ENCODE peak calls at places on chromosomes 1 and 21, in ten cellular contexts. One of them, this sample, is unnamed.

GRCh38 chr21:35303085-35303484 is 254.0 kb upstream of the RUNX1 start:
- DNase-seq in pancreas: no peak
- DNase-seq in stomach: no peak
- DNase-seq in cardiac muscle cell: no peak
- DNase-seq in H9: no peak
- DNase-seq in CD8-positive, alpha-beta memory T cell: no peak
- DNase-seq in BE2C: no peak
- DNase-seq in heart right ventricle: no peak
- DNase-seq in esophagus squamous epithelium: no peak
- DNase-seq in neuronal stem cell: no peak
- DNase-seq in this sample: peak; percentile 76

GRCh38 chr1:17527036-17527914 is 12.2 kb upstream of the ARHGEF10L start:
- DNase-seq in pancreas: no peak
- DNase-seq in stomach: no peak
- DNase-seq in cardiac muscle cell: no peak
- DNase-seq in H9: no peak
- DNase-seq in CD8-positive, alpha-beta memory T cell: no peak
- DNase-seq in BE2C: no peak
- DNase-seq in heart right ventricle: no peak
- DNase-seq in esophagus squamous epithelium: no peak
- DNase-seq in neuronal stem cell: no peak
- DNase-seq in this sample: no peak

GRCh38 chr1:33256701-33257387 is 552 bp downstream of the ZNF362 start:
- DNase-seq in pancreas: peak; percentile 84
- DNase-seq in stomach: peak; percentile 78
- DNase-seq in cardiac muscle cell: peak; percentile 59
- DNase-seq in H9: no peak
- DNase-seq in CD8-positive, alpha-beta memory T cell: peak; percentile 38
- DNase-seq in BE2C: peak; percentile 21
- DNase-seq in heart right ventricle: peak; percentile 53
- DNase-seq in esophagus squamous epithelium: peak; percentile 11
- DNase-seq in neuronal stem cell: no peak
- DNase-seq in this sample: no peak

GRCh38 chr1:196677781-196678509 is 26.1 kb downstream of the CFH start:
- DNase-seq in pancreas: no peak
- DNase-seq in stomach: no peak
- DNase-seq in cardiac muscle cell: no peak
- DNase-seq in H9: no peak
- DNase-seq in CD8-positive, alpha-beta memory T cell: no peak
- DNase-seq in BE2C: no peak
- DNase-seq in heart right ventricle: no peak
- DNase-seq in esophagus squamous epithelium: no peak
- DNase-seq in neuronal stem cell: no peak
- DNase-seq in this sample: no peak

GRCh38 chr1:40687059-40687458 is 4.4 kb upstream of the NFYC start:
- DNase-seq in pancreas: no peak
- DNase-seq in stomach: no peak
- DNase-seq in cardiac muscle cell: no peak
- DNase-seq in H9: no peak
- DNase-seq in CD8-positive, alpha-beta memory T cell: no peak
- DNase-seq in BE2C: no peak
- DNase-seq in heart right ventricle: no peak
- DNase-seq in esophagus squamous epithelium: no peak
- DNase-seq in neuronal stem cell: no peak
- DNase-seq in this sample: no peak

GRCh38 chr1:38006008-38006828 is 904 bp upstream of the FHL3 start:
- DNase-seq in pancreas: no peak
- DNase-seq in stomach: no peak
- DNase-seq in cardiac muscle cell: peak; percentile 78
- DNase-seq in H9: no peak
- DNase-seq in CD8-positive, alpha-beta memory T cell: no peak
- DNase-seq in BE2C: no peak
- DNase-seq in heart right ventricle: peak; percentile 75
- DNase-seq in esophagus squamous epithelium: no peak
- DNase-seq in neuronal stem cell: no peak
- DNase-seq in this sample: no peak

GRCh38 chr21:25871566-25871965 is 136.8 kb downstream of the GABPA start:
- DNase-seq in pancreas: no peak
- DNase-seq in stomach: no peak
- DNase-seq in cardiac muscle cell: no peak
- DNase-seq in H9: peak; percentile 45
- DNase-seq in CD8-positive, alpha-beta memory T cell: no peak
- DNase-seq in BE2C: peak; percentile 23
- DNase-seq in heart right ventricle: no peak
- DNase-seq in esophagus squamous epithelium: no peak
- DNase-seq in neuronal stem cell: no peak
- DNase-seq in this sample: no peak

GRCh38 chr21:14223365-14223764 is 7.4 kb downstream of the RBM11 start:
- DNase-seq in pancreas: no peak
- DNase-seq in stomach: no peak
- DNase-seq in cardiac muscle cell: no peak
- DNase-seq in H9: no peak
- DNase-seq in CD8-positive, alpha-beta memory T cell: no peak
- DNase-seq in BE2C: no peak
- DNase-seq in heart right ventricle: no peak
- DNase-seq in esophagus squamous epithelium: no peak
- DNase-seq in neuronal stem cell: no peak
- DNase-seq in this sample: no peak

GRCh38 chr1:47104816-47105215 is 32.4 kb upstream of the CYP4A22 start:
- DNase-seq in pancreas: no peak
- DNase-seq in stomach: no peak
- DNase-seq in cardiac muscle cell: no peak
- DNase-seq in H9: peak; percentile 29
- DNase-seq in CD8-positive, alpha-beta memory T cell: no peak
- DNase-seq in BE2C: no peak
- DNase-seq in heart right ventricle: no peak
- DNase-seq in esophagus squamous epithelium: no peak
- DNase-seq in neuronal stem cell: no peak
- DNase-seq in this sample: peak; percentile 56

GRCh38 chr1:111516008-111516535 is 12.6 kb upstream of the ADORA3 start:
- DNase-seq in pancreas: no peak
- DNase-seq in stomach: peak; percentile 29
- DNase-seq in cardiac muscle cell: no peak
- DNase-seq in H9: peak; percentile 75
- DNase-seq in CD8-positive, alpha-beta memory T cell: peak; percentile 39
- DNase-seq in BE2C: no peak
- DNase-seq in heart right ventricle: peak; percentile 86
- DNase-seq in esophagus squamous epithelium: no peak
- DNase-seq in neuronal stem cell: no peak
- DNase-seq in this sample: no peak

GRCh38 chr1:218476385-218476784 is 131.2 kb downstream of the TGFB2 start:
- DNase-seq in pancreas: no peak
- DNase-seq in stomach: no peak
- DNase-seq in cardiac muscle cell: no peak
- DNase-seq in H9: no peak
- DNase-seq in CD8-positive, alpha-beta memory T cell: no peak
- DNase-seq in BE2C: no peak
- DNase-seq in heart right ventricle: no peak
- DNase-seq in esophagus squamous epithelium: no peak
- DNase-seq in neuronal stem cell: no peak
- DNase-seq in this sample: no peak

GRCh38 chr1:217311766-217312165 is 319.1 kb downstream of the GPATCH2 start:
- DNase-seq in pancreas: no peak
- DNase-seq in stomach: no peak
- DNase-seq in cardiac muscle cell: peak; percentile 49
- DNase-seq in H9: peak; percentile 38
- DNase-seq in CD8-positive, alpha-beta memory T cell: no peak
- DNase-seq in BE2C: peak; percentile 15
- DNase-seq in heart right ventricle: no peak
- DNase-seq in esophagus squamous epithelium: no peak
- DNase-seq in neuronal stem cell: no peak
- DNase-seq in this sample: no peak

GRCh38 chr1:223886516-223886921 is 40.8 kb upstream of the TP53BP2 start:
- DNase-seq in pancreas: no peak
- DNase-seq in stomach: no peak
- DNase-seq in cardiac muscle cell: no peak
- DNase-seq in H9: no peak
- DNase-seq in CD8-positive, alpha-beta memory T cell: no peak
- DNase-seq in BE2C: no peak
- DNase-seq in heart right ventricle: no peak
- DNase-seq in esophagus squamous epithelium: no peak
- DNase-seq in neuronal stem cell: no peak
- DNase-seq in this sample: no peak

GRCh38 chr1:56382890-56383289 is 196.5 kb downstream of the PLPP3 start:
- DNase-seq in pancreas: no peak
- DNase-seq in stomach: no peak
- DNase-seq in cardiac muscle cell: no peak
- DNase-seq in H9: no peak
- DNase-seq in CD8-positive, alpha-beta memory T cell: no peak
- DNase-seq in BE2C: no peak
- DNase-seq in heart right ventricle: no peak
- DNase-seq in esophagus squamous epithelium: no peak
- DNase-seq in neuronal stem cell: no peak
- DNase-seq in this sample: no peak

GRCh38 chr1:248824701-248825100 is 1.0 kb downstream of the SH3BP5L start:
- DNase-seq in pancreas: peak; percentile 11
- DNase-seq in stomach: no peak
- DNase-seq in cardiac muscle cell: no peak
- DNase-seq in H9: no peak
- DNase-seq in CD8-positive, alpha-beta memory T cell: no peak
- DNase-seq in BE2C: no peak
- DNase-seq in heart right ventricle: no peak
- DNase-seq in esophagus squamous epithelium: no peak
- DNase-seq in neuronal stem cell: no peak
- DNase-seq in this sample: no peak

GRCh38 chr1:248824301-248824700 is 1.4 kb downstream of the SH3BP5L start:
- DNase-seq in pancreas: no peak
- DNase-seq in stomach: no peak
- DNase-seq in cardiac muscle cell: no peak
- DNase-seq in H9: no peak
- DNase-seq in CD8-positive, alpha-beta memory T cell: no peak
- DNase-seq in BE2C: no peak
- DNase-seq in heart right ventricle: no peak
- DNase-seq in esophagus squamous epithelium: no peak
- DNase-seq in neuronal stem cell: no peak
- DNase-seq in this sample: no peak

GRCh38 chr1:248825136-248825535 is 579 bp downstream of the SH3BP5L start:
- DNase-seq in pancreas: no peak
- DNase-seq in stomach: no peak
- DNase-seq in cardiac muscle cell: no peak
- DNase-seq in H9: no peak
- DNase-seq in CD8-positive, alpha-beta memory T cell: no peak
- DNase-seq in BE2C: no peak
- DNase-seq in heart right ventricle: no peak
- DNase-seq in esophagus squamous epithelium: no peak
- DNase-seq in neuronal stem cell: no peak
- DNase-seq in this sample: no peak

GRCh38 chr1:248825909-248826760 is at the start of gene SH3BP5L:
- DNase-seq in pancreas: peak; percentile 88
- DNase-seq in stomach: peak; percentile 90
- DNase-seq in cardiac muscle cell: peak; percentile 94
- DNase-seq in H9: peak; percentile 92
- DNase-seq in CD8-positive, alpha-beta memory T cell: peak; percentile 92
- DNase-seq in BE2C: peak; percentile 91
- DNase-seq in heart right ventricle: peak; percentile 96
- DNase-seq in esophagus squamous epithelium: peak; percentile 82
- DNase-seq in neuronal stem cell: peak; percentile 85
- DNase-seq in this sample: peak; percentile 45

DNA sequence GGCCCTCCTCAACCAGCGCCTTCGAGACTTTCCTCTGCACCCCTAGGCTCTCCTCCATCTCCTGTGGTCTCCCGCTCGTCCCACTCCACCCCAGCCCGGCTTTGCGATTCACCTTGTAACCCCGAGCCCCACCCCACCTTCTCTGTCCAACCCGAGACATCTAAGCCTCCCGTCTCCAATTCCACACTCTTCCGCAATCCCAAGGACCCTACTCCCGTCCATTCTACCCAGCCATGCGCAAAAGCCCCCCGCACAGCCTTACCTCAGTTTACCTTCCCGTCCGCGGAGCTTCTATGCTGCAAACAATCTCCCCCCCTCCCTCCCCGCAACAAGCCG is 174 bp downstream of the SH3BP5L start:
- DNase-seq in pancreas: no peak
- DNase-seq in stomach: no peak
- DNase-seq in cardiac muscle cell: no peak
- DNase-seq in H9: no peak
- DNase-seq in CD8-positive, alpha-beta memory T cell: no peak
- DNase-seq in BE2C: no peak
- DNase-seq in heart right ventricle: no peak
- DNase-seq in esophagus squamous epithelium: no peak
- DNase-seq in neuronal stem cell: no peak
- DNase-seq in this sample: no peak
- H3K4me1 ChIP-seq in pancreas: peaks cover 24% of the 10 kb centered on the region
- H3K4me1 ChIP-seq in stomach: peaks cover 49% of the 10 kb centered on the region
- H3K4me1 ChIP-seq in cardiac muscle cell: peaks cover 8% of the 10 kb centered on the region
- H3K4me1 ChIP-seq in H9: no peaks in the 10 kb centered on the region
- H3K4me1 ChIP-seq in CD8-positive, alpha-beta memory T cell: peaks cover 56% of the 10 kb centered on the region
- H3K4me1 ChIP-seq in BE2C: no peaks in the 10 kb centered on the region
- H3K4me1 ChIP-seq in heart right ventricle: peaks cover 55% of the 10 kb centered on the region
- H3K4me1 ChIP-seq in esophagus squamous epithelium: peaks cover 46% of the 10 kb centered on the region
- H3K4me1 ChIP-seq in neuronal stem cell: peaks cover 13% of the 10 kb centered on the region
- H3K4me1 ChIP-seq in this sample: peaks cover 24% of the 10 kb centered on the region

GRCh38 chr1:31878018-31878417 is 60.1 kb downstream of the PTP4A2 start:
- DNase-seq in pancreas: no peak
- DNase-seq in stomach: no peak
- DNase-seq in cardiac muscle cell: no peak
- DNase-seq in H9: no peak
- DNase-seq in CD8-positive, alpha-beta memory T cell: no peak
- DNase-seq in BE2C: no peak
- DNase-seq in heart right ventricle: no peak
- DNase-seq in esophagus squamous epithelium: no peak
- DNase-seq in neuronal stem cell: no peak
- DNase-seq in this sample: no peak
- H3K4me1 ChIP-seq in pancreas: peaks cover 8% of the 10 kb centered on the region
- H3K4me1 ChIP-seq in stomach: peaks cover 17% of the 10 kb centered on the region
- H3K4me1 ChIP-seq in cardiac muscle cell: peaks cover 20% of the 10 kb centered on the region
- H3K4me1 ChIP-seq in H9: no peaks in the 10 kb centered on the region
- H3K4me1 ChIP-seq in CD8-positive, alpha-beta memory T cell: peaks cover 14% of the 10 kb centered on the region
- H3K4me1 ChIP-seq in BE2C: no peaks in the 10 kb centered on the region
- H3K4me1 ChIP-seq in heart right ventricle: peaks cover 3% of the 10 kb centered on the region
- H3K4me1 ChIP-seq in esophagus squamous epithelium: no peaks in the 10 kb centered on the region
- H3K4me1 ChIP-seq in neuronal stem cell: no peaks in the 10 kb centered on the region
- H3K4me1 ChIP-seq in this sample: no peaks in the 10 kb centered on the region

GRCh38 chr1:235525314-235525713 is 21.1 kb upstream of the B3GALNT2 start:
- DNase-seq in pancreas: no peak
- DNase-seq in stomach: no peak
- DNase-seq in cardiac muscle cell: peak; percentile 3
- DNase-seq in H9: no peak
- DNase-seq in CD8-positive, alpha-beta memory T cell: no peak
- DNase-seq in BE2C: no peak
- DNase-seq in heart right ventricle: no peak
- DNase-seq in esophagus squamous epithelium: no peak
- DNase-seq in neuronal stem cell: no peak
- DNase-seq in this sample: no peak
- H3K4me1 ChIP-seq in pancreas: no peaks in the 10 kb centered on the region
- H3K4me1 ChIP-seq in stomach: no peaks in the 10 kb centered on the region
- H3K4me1 ChIP-seq in cardiac muscle cell: no peaks in the 10 kb centered on the region
- H3K4me1 ChIP-seq in H9: no peaks in the 10 kb centered on the region
- H3K4me1 ChIP-seq in CD8-positive, alpha-beta memory T cell: no peaks in the 10 kb centered on the region
- H3K4me1 ChIP-seq in BE2C: no peaks in the 10 kb centered on the region
- H3K4me1 ChIP-seq in heart right ventricle: no peaks in the 10 kb centered on the region
- H3K4me1 ChIP-seq in esophagus squamous epithelium: no peaks in the 10 kb centered on the region
- H3K4me1 ChIP-seq in neuronal stem cell: peaks cover 2% of the 10 kb centered on the region
- H3K4me1 ChIP-seq in this sample: no peaks in the 10 kb centered on the region

DNA sequence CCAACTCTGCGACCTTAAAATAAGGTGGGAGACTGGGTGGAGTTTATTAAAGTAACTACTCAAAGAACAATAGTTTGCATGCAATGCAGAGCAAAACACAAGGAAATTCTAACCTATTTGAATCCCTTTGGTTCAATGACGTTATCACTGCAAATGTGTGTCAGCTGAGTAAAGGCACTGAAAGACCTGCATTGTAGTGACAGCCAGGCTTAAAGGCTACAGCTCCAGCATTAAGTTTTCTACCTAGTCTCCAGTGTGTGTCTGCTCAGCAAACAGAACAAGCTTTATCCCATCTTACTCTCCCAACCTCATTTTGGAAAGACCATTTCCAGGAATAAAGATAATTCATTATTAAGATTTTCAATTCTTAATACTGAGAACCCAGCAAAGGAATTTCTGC is 14.3 kb downstream of the PTP4A2 start:
- DNase-seq in pancreas: no peak
- DNase-seq in stomach: no peak
- DNase-seq in cardiac muscle cell: no peak
- DNase-seq in H9: no peak
- DNase-seq in CD8-positive, alpha-beta memory T cell: no peak
- DNase-seq in BE2C: no peak
- DNase-seq in heart right ventricle: no peak
- DNase-seq in esophagus squamous epithelium: no peak
- DNase-seq in neuronal stem cell: no peak
- DNase-seq in this sample: no peak
- H3K4me1 ChIP-seq in pancreas: peaks cover 60% of the 10 kb centered on the region
- H3K4me1 ChIP-seq in stomach: peaks cover 58% of the 10 kb centered on the region
- H3K4me1 ChIP-seq in cardiac muscle cell: peaks cover 48% of the 10 kb centered on the region
- H3K4me1 ChIP-seq in H9: peaks cover 5% of the 10 kb centered on the region
- H3K4me1 ChIP-seq in CD8-positive, alpha-beta memory T cell: peaks cover 75% of the 10 kb centered on the region
- H3K4me1 ChIP-seq in BE2C: no peaks in the 10 kb centered on the region
- H3K4me1 ChIP-seq in heart right ventricle: peaks cover 57% of the 10 kb centered on the region
- H3K4me1 ChIP-seq in esophagus squamous epithelium: peaks cover 36% of the 10 kb centered on the region
- H3K4me1 ChIP-seq in neuronal stem cell: peaks cover 10% of the 10 kb centered on the region
- H3K4me1 ChIP-seq in this sample: no peaks in the 10 kb centered on the region